ENCODE peak calls at places on chromosomes 7 and 10, in eight cellular contexts. S, O, V, L, Q, C, T and U are unnamed samples.

GRCh38 chr10:44260286-44260928 is 124.5 kb downstream of the CXCL12 start:
- DNase-seq in V (no peak), O (no peak), Q (no peak), C (no peak), L (no peak), S (no peak), T (no peak), U (no peak)

GRCh38 chr7:139108256-139109187 is 998 bp downstream of the ZC3HAV1 start:
- DNase-seq in V (peak; percentile 26), Q (peak; percentile 73), C (no peak), T (peak; percentile 63), L (peak; percentile 31), O (peak; percentile 19), S (peak; percentile 17), U (peak; percentile 81)

GRCh38 chr10:99888623-99889022 is 106.2 kb downstream of the ABCC2 start:
- DNase-seq in L (peak; percentile 39), T (no peak), O (no peak), Q (no peak), V (no peak), C (no peak), S (peak; percentile 59), U (no peak)

GRCh38 chr10:90925078-90926029 is 4.5 kb upstream of the ANKRD1 start:
- DNase-seq in L (no peak), S (no peak), O (no peak), Q (no peak), T (no peak), C (no peak), V (no peak), U (no peak)

GRCh38 chr10:62635127-62635526 is 169.4 kb upstream of the ADO start:
- DNase-seq in V (no peak), L (no peak), C (no peak), T (no peak), S (no peak), O (no peak), Q (no peak), U (no peak)

GRCh38 chr10:120983721-120984120 is 132.6 kb downstream of the WDR11 start:
- DNase-seq in O (no peak), T (no peak), S (no peak), C (no peak), V (no peak), Q (no peak), L (no peak), U (no peak)

GRCh38 chr10:98269435-98269912 is 1.5 kb upstream of the LOXL4 start:
- DNase-seq in T (peak; percentile 49), S (peak; percentile 84), O (peak; percentile 84), L (peak; percentile 45), Q (no peak), C (peak; percentile 44), V (peak; percentile 48), U (peak; percentile 96)

GRCh38 chr7:127833641-127834040 is 181.6 kb downstream of the SND1 start:
- DNase-seq in L (peak; percentile 55), V (no peak), S (peak; percentile 76), O (no peak), T (no peak), C (no peak), Q (no peak), U (no peak)

GRCh38 chr7:7136423-7136822 is 45.9 kb upstream of the C1GALT1 start:
- DNase-seq in Q (no peak), V (no peak), S (peak; percentile 17), C (no peak), L (peak; percentile 45), T (no peak), O (no peak), U (no peak)

GRCh38 chr7:13179775-13180448 is 492.5 kb downstream of the ARL4A start:
- DNase-seq in V (no peak), S (peak; percentile 25), O (no peak), Q (no peak), T (no peak), L (peak; percentile 52), C (no peak), U (no peak)

GRCh38 chr7:38178004-38178694 is at the start of gene STARD3NL:
- DNase-seq in O (peak; percentile 100), T (peak; percentile 94), S (peak; percentile 100), V (peak; percentile 99), Q (peak; percentile 100), C (peak; percentile 99), L (peak; percentile 100), U (peak; percentile 97)

GRCh38 chr7:749121-749520 is 22.0 kb upstream of the PRKAR1B start:
- DNase-seq in L (no peak), Q (no peak), T (peak; percentile 34), O (no peak), V (peak; percentile 46), S (peak; percentile 49), C (no peak), U (peak; percentile 71)

GRCh38 chr10:130485958-130486680 is 349.9 kb downstream of the GLRX3 start:
- DNase-seq in S (no peak), V (no peak), T (peak; percentile 22), C (no peak), L (no peak), Q (no peak), O (no peak), U (no peak)
- H3K4me3 ChIP-seq in S (no peak overlapping the region), V (no peak overlapping the region), T (no peak overlapping the region), C (no peak overlapping the region), L (no peak overlapping the region), Q (no peak overlapping the region), O (no peak overlapping the region), U (no peak overlapping the region)

GRCh38 chr10:21499580-21499909 is 25.9 kb downstream of the SKIDA1 start:
- DNase-seq in V (no peak), S (no peak), Q (no peak), O (no peak), C (no peak), L (no peak), T (no peak), U (no peak)
- H3K4me3 ChIP-seq in V (no peak overlapping the region), S (no peak overlapping the region), Q (no peak overlapping the region), O (peak overlapping the region; percentile 48), C (no peak overlapping the region), L (no peak overlapping the region), T (no peak overlapping the region), U (no peak overlapping the region)

DNA sequence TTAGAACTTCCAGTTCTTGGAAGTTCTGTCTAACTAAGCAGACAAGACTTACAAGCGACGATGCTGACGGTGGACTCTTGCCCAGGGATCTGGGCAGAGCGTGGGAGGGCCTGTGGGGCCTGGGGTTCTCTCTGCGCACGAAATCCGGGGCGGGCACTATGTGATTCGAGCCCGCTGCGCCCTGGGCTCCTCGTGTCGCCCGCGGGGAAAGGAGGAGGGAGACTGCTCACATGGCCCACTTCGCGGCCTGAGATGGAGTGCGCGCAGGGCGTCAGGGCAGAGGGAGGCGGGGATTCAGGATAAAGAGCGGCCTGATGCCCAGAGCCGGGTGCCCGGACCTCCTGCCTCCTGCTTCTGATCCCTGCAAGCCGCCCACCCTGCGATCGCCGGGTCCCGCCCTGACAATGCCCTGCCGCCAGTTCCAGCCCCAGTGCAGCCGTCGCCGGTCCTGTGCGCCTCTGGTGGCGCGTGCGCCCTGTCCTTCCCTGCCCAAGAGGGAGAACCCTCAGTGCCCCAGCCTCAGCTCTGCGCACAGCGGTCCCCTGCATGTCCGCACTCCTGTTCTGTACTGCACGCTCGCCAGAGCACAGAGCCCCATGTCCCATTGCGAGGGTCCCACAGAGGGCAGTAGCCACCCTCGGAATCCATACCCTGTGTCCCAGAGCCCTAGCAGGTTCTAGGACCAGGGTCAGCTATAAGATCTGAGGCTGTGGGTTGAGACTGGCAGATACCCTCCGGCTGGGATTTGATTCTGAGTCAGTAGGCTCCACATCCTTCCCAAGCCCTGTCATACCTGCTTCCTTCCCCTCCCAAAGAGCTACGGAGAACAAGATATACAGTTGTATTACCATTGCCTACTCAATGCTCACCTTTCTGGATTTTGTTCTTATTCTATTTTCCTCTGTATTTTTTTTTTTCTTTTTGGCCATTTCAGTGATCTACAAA is 99.4 kb upstream of the TMEM106B start:
- DNase-seq in V (peak; percentile 8), T (no peak), O (no peak), S (peak; percentile 53), Q (no peak), C (no peak), L (no peak), U (peak; percentile 42)
- H3K4me3 ChIP-seq in V (peak overlapping the region; percentile 12), T (no peak overlapping the region), O (peak overlapping the region; percentile 10), S (peak overlapping the region; percentile 35), Q (no peak overlapping the region), C (peak overlapping the region; percentile 28), L (no peak overlapping the region), U (no peak overlapping the region)

DNA sequence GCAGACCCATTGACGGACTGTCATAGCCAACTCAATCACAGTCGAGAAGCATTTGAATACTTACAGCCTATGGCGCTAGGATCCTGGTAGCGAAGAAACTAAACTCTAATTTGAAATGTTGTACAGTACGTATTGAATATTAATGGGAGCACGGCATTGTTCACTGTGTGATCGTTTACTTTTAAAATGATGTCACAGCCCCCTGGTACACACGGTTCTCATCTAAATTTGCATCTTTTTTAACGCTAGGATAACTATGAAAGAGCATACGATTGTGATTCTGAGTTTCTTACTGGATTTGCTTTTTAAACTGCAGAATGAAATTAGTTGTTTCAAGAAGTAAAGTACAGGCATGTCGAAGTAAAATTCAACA is 895 bp upstream of the NAPEPLD start:
- DNase-seq in V (no peak), C (no peak), T (no peak), S (no peak), L (no peak), O (no peak), Q (no peak), U (no peak)
- H3K4me3 ChIP-seq in V (peak overlapping the region; percentile 46), C (peak overlapping the region; percentile 39), T (peak overlapping the region; percentile 78), S (peak overlapping the region; percentile 68), L (peak overlapping the region; percentile 86), O (peak overlapping the region; percentile 84), Q (peak overlapping the region; percentile 79), U (peak overlapping the region; percentile 2)

DNA sequence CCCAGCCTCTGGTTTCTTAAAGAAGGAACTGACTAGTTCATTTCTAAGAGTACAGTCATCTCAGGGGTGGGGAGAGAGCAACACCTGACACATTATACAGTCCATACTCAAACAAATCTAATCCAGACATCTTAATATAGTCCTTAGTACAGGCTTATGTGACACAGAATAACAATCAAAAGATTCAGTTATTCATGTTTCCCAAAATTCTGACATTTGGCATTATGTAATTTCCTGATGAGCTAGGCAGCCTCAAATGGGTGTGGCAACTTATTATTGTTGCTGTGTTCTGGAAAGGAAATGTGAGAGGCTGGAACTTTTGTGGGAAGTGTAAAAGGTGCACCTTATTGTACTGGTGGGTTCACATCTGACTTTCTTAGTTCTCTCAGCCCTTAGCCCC is 116.4 kb downstream of the WDFY4 start:
- DNase-seq in C (peak; percentile 21), O (no peak), Q (no peak), V (no peak), T (no peak), L (peak; percentile 4), S (peak; percentile 3), U (no peak)
- H3K4me3 ChIP-seq in C (no peak overlapping the region), O (no peak overlapping the region), Q (no peak overlapping the region), V (no peak overlapping the region), T (no peak overlapping the region), L (no peak overlapping the region), S (no peak overlapping the region), U (no peak overlapping the region)

GRCh38 chr10:101224910-101225823 is 4.1 kb downstream of the LBX1 start:
- DNase-seq in L (no peak), O (no peak), Q (no peak), S (no peak), C (no peak), V (no peak), T (no peak), U (no peak)
- H3K4me3 ChIP-seq in L (no peak overlapping the region), O (peak overlapping the region; percentile 30), Q (no peak overlapping the region), S (no peak overlapping the region), C (no peak overlapping the region), V (no peak overlapping the region), T (peak overlapping the region; percentile 24), U (peak overlapping the region; percentile 9)

GRCh38 chr10:110305767-110306451 is 1.2 kb upstream of the SMNDC1 start:
- DNase-seq in L (peak; percentile 89), O (peak; percentile 28), C (peak; percentile 54), T (no peak), V (peak; percentile 38), S (peak; percentile 94), Q (peak; percentile 86), U (no peak)
- H3K4me3 ChIP-seq in L (peak overlapping the region; percentile 94), O (peak overlapping the region; percentile 85), C (no peak overlapping the region), T (no peak overlapping the region), V (no peak overlapping the region), S (peak overlapping the region; percentile 92), Q (peak overlapping the region; percentile 37), U (no peak overlapping the region)

GRCh38 chr7:136957391-136957790 is 88.9 kb downstream of the CHRM2 start:
- DNase-seq in C (no peak), V (no peak), L (peak; percentile 39), S (peak; percentile 4), O (no peak), T (no peak), Q (no peak), U (no peak)
- H3K4me3 ChIP-seq in C (no peak overlapping the region), V (no peak overlapping the region), L (no peak overlapping the region), S (no peak overlapping the region), O (no peak overlapping the region), T (no peak overlapping the region), Q (no peak overlapping the region), U (no peak overlapping the region)